ENCODE peak calls at places on chromosomes 2 and 18, in five cellular contexts. G is neuronal stem cell, U is mesenchymal stem cell, O is H1, S is H9. X is an unnamed sample.

GRCh38 chr18:37252854-37253396 is 312.7 kb downstream of the CELF4 start:
- DNase-seq in G (no peak), U (no peak), O (no peak), S (no peak), X (no peak)

GRCh38 chr2:205610437-205610836 is 71.9 kb upstream of the NRP2 start:
- DNase-seq in G (no peak), U (no peak), O (no peak), S (no peak), X (no peak)

GRCh38 chr2:177291701-177292100 is 27.2 kb upstream of the NFE2L2 start:
- DNase-seq in G (no peak), U (no peak), O (no peak), S (no peak), X (no peak)

GRCh38 chr2:24872344-24873115 is 47.5 kb downstream of the ADCY3 start:
- DNase-seq in G (no peak), U (no peak), O (no peak), S (no peak), X (no peak)

GRCh38 chr2:176076063-176076462 is 7.7 kb downstream of the EVX2 start:
- DNase-seq in G (no peak), U (no peak), O (no peak), S (no peak), X (no peak)

GRCh38 chr18:61086657-61087056 is 246.6 kb upstream of the CDH20 start:
- DNase-seq in G (no peak), U (no peak), O (no peak), S (no peak), X (no peak)

GRCh38 chr2:70047406-70048033 is 39.8 kb upstream of the PCBP1 start:
- DNase-seq in G (no peak), U (no peak), O (no peak), S (no peak), X (no peak)

GRCh38 chr2:113089907-113090306 is 22.1 kb downstream of the IL1F10 start:
- DNase-seq in G (no peak), U (no peak), O (no peak), S (no peak), X (no peak)

GRCh38 chr2:128435576-128436497 is 117.2 kb upstream of the HS6ST1 start:
- DNase-seq in G (no peak), U (no peak), O (no peak), S (peak), X (no peak)

GRCh38 chr2:99255491-99256318 is at the start of gene LYG2:
- DNase-seq in G (no peak), U (no peak), O (no peak), S (no peak), X (no peak)

GRCh38 chr18:23812566-23813440 is 123.5 kb downstream of the LAMA3 start:
- DNase-seq in G (peak), U (peak), O (no peak), S (no peak), X (peak)

GRCh38 chr2:217918220-217919024 is 84.4 kb downstream of the TNS1 start:
- DNase-seq in G (peak), U (peak), O (no peak), S (peak), X (no peak)

GRCh38 chr2:48316753-48317750 is 212.9 kb upstream of the STON1 start:
- DNase-seq in G (no peak), U (no peak), O (no peak), S (no peak), X (no peak)

GRCh38 chr2:63012541-63012940 is 38.1 kb upstream of the OTX1 start:
- DNase-seq in G (no peak), U (peak), O (no peak), S (no peak), X (no peak)

GRCh38 chr2:232354069-232354468 is 24.5 kb upstream of the ALPP start:
- DNase-seq in G (no peak), U (no peak), O (no peak), S (no peak), X (no peak)

GRCh38 chr2:56130463-56131070 is 53.2 kb upstream of the CCDC85A start:
- DNase-seq in G (no peak), U (peak), O (no peak), S (peak), X (peak)

GRCh38 chr2:91442246-91442905 is 2750.9 kb downstream of the RPIA start:
- DNase-seq in G (no peak), U (no peak), O (peak), S (peak), X (peak)

GRCh38 chr2:20169796-20170467 is 55.0 kb downstream of the SDC1 start:
- DNase-seq in G (no peak), U (no peak), O (no peak), S (peak), X (no peak)

GRCh38 chr2:7829241-7829640 is 852.6 kb upstream of the ID2 start:
- DNase-seq in G (no peak), U (no peak), O (no peak), S (no peak), X (no peak)

GRCh38 chr2:136154384-136154783 is 36.4 kb upstream of the CXCR4 start:
- DNase-seq in G (no peak), U (no peak), O (no peak), S (no peak), X (peak)

GRCh38 chr18:79906706-79907105 is 44.7 kb downstream of the SLC66A2 start:
- DNase-seq in G (no peak), U (no peak), O (no peak), S (no peak), X (no peak)
- H2BK12ac ChIP-seq in G (no peak), U (no peak), O (no peak), S (no peak), X (no peak)

DNA sequence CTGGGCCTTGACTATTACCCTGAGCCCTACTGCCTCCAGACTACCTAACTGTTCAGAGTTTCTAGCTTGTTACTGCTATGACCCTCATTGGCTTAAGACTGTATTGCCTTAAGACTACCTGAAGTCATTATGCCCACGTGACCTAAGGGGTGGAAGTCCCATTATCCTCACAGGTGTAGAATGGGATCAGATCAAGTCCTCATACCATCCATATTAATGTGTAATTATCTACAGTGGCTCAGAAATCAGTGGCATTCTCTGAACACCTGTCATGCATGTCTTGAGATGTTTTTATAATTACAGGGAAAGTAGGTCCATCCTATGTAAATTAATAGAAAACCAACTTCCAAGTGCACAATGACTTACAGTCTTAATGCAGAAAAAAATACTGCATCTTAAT is 124.0 kb upstream of the CDC42EP3 start:
- DNase-seq in G (no peak), U (no peak), O (no peak), S (no peak), X (peak)
- H3K18ac ChIP-seq in G (no peak), U (peak), O (no peak), S (no peak), X (no peak)

GRCh38 chr2:237251959-237252358 is 162.0 kb downstream of the COL6A3 start:
- DNase-seq in G (no peak), U (no peak), O (no peak), S (no peak), X (no peak)

GRCh38 chr2:237256845-237257244 is 157.1 kb downstream of the COL6A3 start:
- DNase-seq in G (no peak), U (peak), O (no peak), S (no peak), X (no peak)

GRCh38 chr2:237254911-237255578 is 158.9 kb downstream of the COL6A3 start:
- DNase-seq in G (no peak), U (peak), O (no peak), S (no peak), X (no peak)

GRCh38 chr2:237253046-237253723 is 160.8 kb downstream of the COL6A3 start:
- DNase-seq in G (no peak), U (no peak), O (no peak), S (no peak), X (no peak)

GRCh38 chr2:237254369-237254861 is 159.5 kb downstream of the COL6A3 start:
- DNase-seq in G (no peak), U (peak), O (no peak), S (no peak), X (no peak)
- H3K27ac ChIP-seq in G (no peak), U (no peak), O (no peak), S (no peak), X (no peak)

GRCh38 chr18:13294309-13294708 is 75.7 kb downstream of the LDLRAD4 start:
- DNase-seq in G (no peak), U (no peak), O (no peak), S (no peak), X (no peak)
- H2BK12ac ChIP-seq in G (no peak), U (no peak), O (no peak), S (no peak), X (no peak)